ENCODE peak calls at places on chromosomes 1 and 21, in six cellular contexts. G is esophagus squamous epithelium, D is prostate gland, Q is stomach, H is breast epithelium, V is ovary. Z is an unnamed sample.

GRCh38 chr1:218752126-218752525 is 407.0 kb downstream of the TGFB2 start:
- DNase-seq in G (no peak), D (no peak), Q (no peak), H (no peak), V (no peak), Z (no peak)

GRCh38 chr1:167057297-167057688 is 32.9 kb downstream of the GPA33 start:
- DNase-seq in G (no peak), D (peak; percentile 20), Q (peak; percentile 52), H (no peak), V (no peak), Z (peak; percentile 24)

GRCh38 chr1:56472860-56473259 is 106.5 kb downstream of the PLPP3 start:
- DNase-seq in G (no peak), D (no peak), Q (no peak), H (no peak), V (no peak), Z (no peak)

GRCh38 chr21:45016031-45016430 is 58.3 kb upstream of the ADARB1 start:
- DNase-seq in G (no peak), D (no peak), Q (no peak), H (no peak), V (peak; percentile 6), Z (no peak)

GRCh38 chr1:94951509-94952208 is 24.7 kb upstream of the CNN3 start:
- DNase-seq in G (no peak), D (no peak), Q (no peak), H (peak; percentile 25), V (no peak), Z (no peak)

GRCh38 chr1:160547371-160547901 is 24.4 kb upstream of the SLAMF6 start:
- DNase-seq in G (no peak), D (no peak), Q (no peak), H (no peak), V (no peak), Z (no peak)

GRCh38 chr1:111191496-111191895 is 8.9 kb downstream of the DENND2D start:
- DNase-seq in G (no peak), D (no peak), Q (no peak), H (no peak), V (no peak), Z (no peak)

GRCh38 chr1:232577809-232578208 is 52.1 kb downstream of the SIPA1L2 start:
- DNase-seq in G (no peak), D (no peak), Q (no peak), H (no peak), V (no peak), Z (no peak)

GRCh38 chr21:16534408-16535099 is 804.8 kb downstream of the USP25 start:
- DNase-seq in G (no peak), D (peak; percentile 48), Q (peak; percentile 29), H (peak; percentile 70), V (peak; percentile 88), Z (peak; percentile 66)

GRCh38 chr1:117587479-117588356 is 18.1 kb upstream of the TENT5C start:
- DNase-seq in G (no peak), D (no peak), Q (no peak), H (no peak), V (no peak), Z (no peak)

GRCh38 chr1:37318490-37318889 is 155.9 kb upstream of the ZC3H12A start:
- DNase-seq in G (no peak), D (no peak), Q (no peak), H (no peak), V (no peak), Z (no peak)

GRCh38 chr1:27436204-27437159 is 44.1 kb downstream of the GPR3 start:
- DNase-seq in G (no peak), D (peak; percentile 51), Q (no peak), H (no peak), V (no peak), Z (no peak)

GRCh38 chr1:28526886-28527285 is 21.0 kb downstream of the RCC1 start:
- DNase-seq in G (no peak), D (no peak), Q (no peak), H (peak; percentile 87), V (no peak), Z (no peak)

GRCh38 chr1:118866330-118866729 is 121.8 kb downstream of the TBX15 start:
- DNase-seq in G (no peak), D (no peak), Q (no peak), H (no peak), V (no peak), Z (no peak)

GRCh38 chr21:33403128-33403785 is at the start of gene IFNGR2:
- DNase-seq in G (no peak), D (no peak), Q (peak; percentile 43), H (no peak), V (peak; percentile 44), Z (no peak)

DNA sequence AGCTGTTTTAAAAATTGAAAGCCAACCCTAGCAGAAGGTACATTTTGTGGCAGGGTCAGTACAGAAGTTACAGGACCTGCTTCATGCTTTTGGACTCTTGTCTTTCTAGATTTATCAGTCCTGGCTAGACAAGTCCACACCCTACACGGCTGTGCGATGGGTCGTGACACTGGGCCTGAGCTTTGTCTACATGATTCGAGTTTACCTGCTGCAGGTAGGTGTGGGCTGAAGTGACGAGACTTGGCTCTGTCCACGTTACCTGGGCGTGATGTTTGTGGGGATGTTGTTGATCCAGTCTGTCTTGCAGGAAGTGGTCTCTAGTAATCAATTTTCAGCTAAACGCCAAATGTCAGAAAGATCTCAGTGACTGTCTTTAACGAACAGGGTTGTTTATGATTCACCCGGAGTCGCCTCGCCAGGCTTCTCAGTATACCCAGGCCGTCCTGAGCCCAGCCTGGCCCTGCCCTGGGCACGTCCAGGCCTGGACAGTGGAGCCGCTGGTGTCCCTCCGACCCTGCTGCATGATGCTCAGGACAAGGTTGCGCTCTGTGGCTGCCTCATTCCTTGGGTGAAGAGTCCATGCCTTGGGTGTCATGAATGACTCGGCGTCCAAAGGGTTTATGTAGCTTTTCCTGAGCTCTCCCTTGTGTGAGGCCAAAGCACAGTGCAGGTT is 5.5 kb downstream of the RER1 start:
- DNase-seq in G (no peak), D (no peak), Q (no peak), H (no peak), V (no peak), Z (no peak)
- TF ChIP-seq POLR2A in G (no peak), D (no peak), Q (no peak), H (no peak), V (no peak), Z (no peak)

GRCh38 chr1:89632213-89633102 is 462 bp upstream of the LRRC8C start:
- DNase-seq in G (no peak), D (peak; percentile 61), Q (peak; percentile 75), H (peak; percentile 55), V (peak; percentile 78), Z (peak; percentile 43)

GRCh38 chr1:89627596-89627962 is 5.3 kb upstream of the LRRC8C start:
- DNase-seq in G (no peak), D (no peak), Q (no peak), H (no peak), V (no peak), Z (no peak)

GRCh38 chr1:89631756-89632155 is 1.2 kb upstream of the LRRC8C start:
- DNase-seq in G (no peak), D (no peak), Q (no peak), H (no peak), V (no peak), Z (no peak)

GRCh38 chr1:89629146-89629545 is 3.8 kb upstream of the LRRC8C start:
- DNase-seq in G (no peak), D (no peak), Q (no peak), H (no peak), V (no peak), Z (no peak)

DNA sequence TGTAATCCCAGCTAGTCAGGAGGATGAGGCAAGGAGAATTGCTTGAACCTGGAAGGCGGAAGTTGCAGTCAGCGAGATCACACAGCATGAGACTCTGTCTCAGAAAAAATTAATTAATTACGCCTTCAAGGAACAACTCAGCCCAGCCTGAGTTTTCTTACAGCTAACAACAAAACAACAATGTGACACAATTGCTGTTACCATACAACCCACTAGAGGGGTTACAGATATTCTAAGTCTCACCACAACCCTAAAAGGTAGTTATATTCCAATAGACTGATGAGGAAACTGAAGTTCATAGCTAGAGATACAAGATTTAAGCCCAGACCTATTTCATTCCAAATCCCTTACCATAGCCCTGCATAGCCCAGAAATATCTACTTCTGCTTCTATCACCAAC is 2.9 kb upstream of the LRRC8C start:
- DNase-seq in G (no peak), D (no peak), Q (no peak), H (no peak), V (no peak), Z (no peak)
- H3K4me3 ChIP-seq in G (no peak overlapping the region), D (no peak overlapping the region), Q (no peak overlapping the region), H (no peak overlapping the region), V (no peak overlapping the region), Z (no peak overlapping the region)

GRCh38 chr1:6909857-6910256 is 124.6 kb downstream of the CAMTA1 start:
- DNase-seq in G (no peak), D (no peak), Q (no peak), H (no peak), V (no peak), Z (no peak)

GRCh38 chr1:6907676-6908434 is 122.6 kb downstream of the CAMTA1 start:
- DNase-seq in G (no peak), D (no peak), Q (no peak), H (no peak), V (no peak), Z (no peak)

GRCh38 chr1:6911229-6911941 is 126.1 kb downstream of the CAMTA1 start:
- DNase-seq in G (no peak), D (no peak), Q (no peak), H (no peak), V (no peak), Z (no peak)

GRCh38 chr1:6907201-6907600 is 121.9 kb downstream of the CAMTA1 start:
- DNase-seq in G (no peak), D (no peak), Q (no peak), H (no peak), V (peak; percentile 45), Z (no peak)

DNA sequence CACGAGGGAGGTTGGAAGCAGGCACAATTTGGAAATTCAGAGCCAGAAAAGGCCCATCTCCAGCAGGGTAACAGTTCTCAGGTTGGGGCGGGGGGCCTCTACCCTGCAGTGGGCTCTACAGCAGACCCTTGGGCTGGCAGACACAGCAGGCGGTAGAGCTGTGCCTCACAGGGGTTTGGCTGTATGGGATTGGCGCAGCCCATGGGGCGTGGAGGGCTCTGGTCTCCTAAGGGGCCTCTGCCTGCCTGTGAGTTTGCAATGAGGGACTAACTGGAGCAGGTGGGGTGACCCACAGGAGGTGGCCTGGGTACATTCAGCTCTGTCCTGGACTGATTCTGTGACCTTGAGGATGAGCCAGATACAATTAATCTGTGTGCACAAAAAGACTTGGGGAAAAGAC is 124.1 kb downstream of the CAMTA1 start:
- DNase-seq in G (no peak), D (no peak), Q (no peak), H (no peak), V (no peak), Z (no peak)
- H3K4me1 ChIP-seq in G (no peaks in the 10 kb centered on the region), D (no peaks in the 10 kb centered on the region), Q (peaks cover 3% of the 10 kb centered on the region), H (peaks cover 7% of the 10 kb centered on the region), V (peaks cover 16% of the 10 kb centered on the region), Z (peaks cover 5% of the 10 kb centered on the region)

GRCh38 chr1:4166711-4167110 is 266.6 kb upstream of the C1orf174 start:
- DNase-seq in G (no peak), D (no peak), Q (no peak), H (no peak), V (no peak), Z (no peak)
- TF ChIP-seq POLR2A in G (no peak), D (no peak), Q (no peak), H (no peak), V (no peak), Z (no peak)

GRCh38 chr1:1079408-1080121 is 5.5 kb upstream of the RNF223 start:
- DNase-seq in G (no peak), D (no peak), Q (peak; percentile 77), H (peak; percentile 92), V (peak; percentile 47), Z (peak; percentile 4)
- H3K4me3 ChIP-seq in G (peak overlapping the region; percentile 42), D (peak overlapping the region; percentile 8), Q (peak overlapping the region; percentile 34), H (peak overlapping the region; percentile 48), V (peak overlapping the region; percentile 16), Z (peak overlapping the region; percentile 43)